ENCODE peak calls at places on chromosomes 7 and 10, in four cellular contexts. J, D, F and Q are unnamed samples. For H3K27me3, the result is how much of the 10 kb centered on the place peaks cover.

GRCh38 chr7:149753370-149754233 is 19.8 kb downstream of the ZNF467 start:
- DNase-seq in J (no peak), D (peak), F (no peak), Q (no peak)

GRCh38 chr7:102830206-102830605 is 81.4 kb downstream of the FAM185A start:
- DNase-seq in D (peak), F (no peak), J (no peak), Q (no peak)

GRCh38 chr10:97179731-97180366 is 5.9 kb downstream of the SLIT1 start:
- DNase-seq in J (no peak), F (no peak), D (no peak), Q (no peak)

GRCh38 chr7:134865001-134865845 is 85.8 kb downstream of the CALD1 start:
- DNase-seq in D (peak), J (no peak), F (no peak), Q (peak)

GRCh38 chr7:66859794-66860645 is 61.0 kb upstream of the TMEM248 start:
- DNase-seq in F (peak), J (no peak), D (peak), Q (no peak)

GRCh38 chr7:13920053-13920697 is 69.3 kb downstream of the ETV1 start:
- DNase-seq in J (no peak), D (peak), F (no peak), Q (no peak)

GRCh38 chr7:132618956-132619305 is 42.7 kb upstream of the PLXNA4 start:
- DNase-seq in J (no peak), D (peak), F (no peak), Q (no peak)

GRCh38 chr10:60107308-60107976 is 201.1 kb upstream of the CCDC6 start:
- DNase-seq in D (no peak), J (no peak), F (no peak), Q (no peak)

GRCh38 chr10:29757551-29758297 is 123.0 kb upstream of the SVIL start:
- DNase-seq in F (no peak), J (no peak), D (peak), Q (no peak)

GRCh38 chr10:30977385-30977784 is 54.3 kb downstream of the ZNF438 start:
- DNase-seq in F (no peak), D (peak), J (no peak), Q (no peak)

GRCh38 chr7:81990395-81990794 is 220.5 kb upstream of the HGF start:
- DNase-seq in D (peak), J (no peak), F (no peak), Q (no peak)

DNA sequence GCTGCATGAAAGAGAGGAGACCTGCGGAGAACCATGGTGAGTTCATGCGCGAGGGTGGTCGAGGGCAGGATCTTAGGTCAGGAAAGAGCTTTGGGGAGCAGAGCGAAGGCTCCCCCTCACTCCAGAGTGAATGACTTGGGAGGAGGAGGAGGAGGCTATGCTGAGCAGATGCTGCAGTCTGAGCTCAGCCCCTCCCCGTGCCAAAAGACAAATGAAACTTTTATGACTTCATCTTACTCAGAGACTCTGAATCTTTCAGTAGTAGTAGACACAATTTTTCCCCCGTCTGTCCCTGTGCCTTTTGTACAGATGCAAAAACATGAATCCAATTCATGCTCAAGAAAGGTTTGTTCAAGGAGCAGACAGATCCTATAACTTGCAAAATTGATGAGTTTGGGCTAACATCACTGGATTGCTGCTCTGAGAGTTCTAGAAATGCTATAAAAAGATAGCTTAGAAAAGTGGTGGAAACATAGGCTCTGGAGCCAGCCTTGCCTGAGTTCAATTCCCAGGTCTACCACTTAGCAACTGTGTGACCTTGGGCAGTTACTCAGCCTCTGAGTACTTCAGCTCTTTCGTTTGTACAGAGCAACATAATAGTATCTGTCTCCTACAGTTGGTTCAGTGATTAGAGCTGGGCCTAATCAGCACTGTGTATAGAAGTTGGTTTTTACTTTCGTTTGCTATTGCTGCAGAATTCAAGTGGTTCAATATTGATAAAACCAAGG is 174.0 kb upstream of the ZNF32 start:
- DNase-seq in D (no peak), F (peak), J (no peak), Q (no peak)
- H3K27me3 ChIP-seq in D (under half), F (under half), J (under half), Q (under half)

DNA sequence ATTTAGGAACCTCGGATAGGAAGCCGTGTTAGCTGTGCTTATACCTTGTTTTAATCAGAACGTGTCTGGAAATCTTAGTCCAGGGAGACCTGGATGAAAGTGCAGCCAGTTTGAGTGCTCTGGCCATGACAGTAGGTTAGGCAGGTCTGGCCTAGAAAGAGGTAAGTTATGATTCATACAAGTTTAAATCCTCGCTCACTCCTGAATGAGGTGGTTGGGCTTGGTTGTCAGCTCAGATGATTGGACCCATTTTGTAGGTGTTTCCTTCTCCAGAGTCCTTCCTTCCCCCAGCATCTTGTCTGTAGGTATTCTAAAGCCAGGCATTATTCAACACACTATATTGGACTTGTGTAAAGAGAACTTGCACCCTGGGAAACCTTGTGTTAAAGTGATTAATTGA is 561.9 kb upstream of the GALNT17 start:
- DNase-seq in J (no peak), F (no peak), D (no peak), Q (no peak)
- H3K27ac ChIP-seq in J (no peak), F (no peak), D (no peak), Q (no peak)

GRCh38 chr10:104349623-104350142 is 4.0 kb upstream of the CFAP58 start:
- DNase-seq in D (peak), F (peak), J (no peak), Q (no peak)

GRCh38 chr10:104351067-104351681 is 2.5 kb upstream of the CFAP58 start:
- DNase-seq in J (no peak), D (peak), F (no peak), Q (no peak)

GRCh38 chr10:104350146-104350635 is 3.4 kb upstream of the CFAP58 start:
- DNase-seq in F (peak), J (no peak), D (peak), Q (peak)

GRCh38 chr10:104351919-104352318 is 1.7 kb upstream of the CFAP58 start:
- DNase-seq in J (no peak), D (no peak), F (peak), Q (no peak)

DNA sequence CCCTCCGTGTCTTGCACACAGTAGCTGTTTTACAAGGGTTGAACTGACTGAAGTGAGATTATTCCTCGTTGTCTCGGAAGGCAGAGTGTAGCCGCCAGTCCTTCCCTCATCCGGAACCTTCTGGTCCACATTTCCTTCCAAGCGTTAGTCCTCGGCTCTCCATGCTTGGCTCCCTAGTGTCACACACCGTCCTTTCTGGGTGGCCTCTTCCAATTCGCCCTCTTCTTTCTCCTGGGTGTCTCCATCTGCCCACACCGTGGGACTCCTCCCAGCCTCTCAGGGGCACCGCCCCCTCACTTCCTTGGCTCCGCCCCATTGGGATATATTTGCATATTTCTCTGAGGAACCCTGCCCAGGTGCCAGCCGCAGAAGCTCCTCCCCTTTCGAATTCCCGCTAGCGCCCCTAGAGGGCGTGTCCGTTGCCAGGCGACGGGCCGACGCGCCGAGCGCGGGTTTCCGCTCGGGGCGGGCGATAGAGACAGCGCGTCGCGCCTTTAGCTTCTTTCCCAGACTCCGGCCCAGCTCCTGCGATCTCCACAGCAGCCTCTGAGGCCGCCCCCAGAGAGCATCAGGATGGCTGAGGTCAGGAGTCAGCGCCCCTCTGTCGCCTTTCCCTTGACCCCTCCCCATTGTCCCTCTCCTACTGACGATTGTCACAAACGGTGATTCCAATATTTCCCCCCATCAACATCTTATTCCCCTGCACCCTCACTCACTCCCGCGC is at the start of gene CFAP58:
- DNase-seq in J (peak), F (peak), D (peak), Q (peak)
- H3K4me3 ChIP-seq in J (peak), F (peak), D (peak), Q (peak)

GRCh38 chr7:153507885-153508284 is 544.3 kb upstream of the DPP6 start:
- DNase-seq in J (no peak), F (no peak), D (no peak), Q (no peak)
- H3K27me3 ChIP-seq in J (under half), F (under half), D (under half), Q (under half)

GRCh38 chr7:37033141-37033540 is 308.8 kb upstream of the AOAH start:
- DNase-seq in F (no peak), D (no peak), J (no peak), Q (no peak)
- H3K27ac ChIP-seq in F (no peak), D (peak), J (no peak), Q (no peak)